ENCODE peak calls at places on chromosomes 3 and 15, in eight cellular contexts. W is upper lobe of right lung, Z is suprapubic skin, E is left ventricle myocardium inferior, Q is astrocyte, N is sigmoid colon, K is OCI-LY7, V is fibroblast of lung. R is an unnamed sample. For H3K9me3, the result is how much of the 10 kb centered on the place peaks cover.

GRCh38 chr3:188389711-188390346 is 235.9 kb downstream of the LPP start:
- DNase-seq in W (no peak), Z (no peak), E (peak), Q (no peak), N (peak), K (peak), V (no peak), R (no peak)

GRCh38 chr3:190205739-190206138 is 85.0 kb upstream of the P3H2 start:
- DNase-seq in W (no peak), Z (no peak), E (no peak), Q (peak), N (no peak), K (no peak), V (peak), R (no peak)

GRCh38 chr3:66598168-66598567 is 97.3 kb upstream of the LRIG1 start:
- DNase-seq in W (no peak), Z (no peak), E (no peak), Q (peak), N (no peak), K (no peak), V (peak), R (no peak)

GRCh38 chr3:141707741-141708203 is 30.3 kb upstream of the RNF7 start:
- DNase-seq in W (no peak), Z (no peak), E (no peak), Q (peak), N (no peak), K (no peak), V (peak), R (no peak)

GRCh38 chr3:65338571-65338970 is 650.8 kb upstream of the ADAMTS9 start:
- DNase-seq in W (no peak), Z (no peak), E (no peak), Q (peak), N (no peak), K (no peak), V (peak), R (no peak)

GRCh38 chr3:107065094-107065861 is 312.0 kb upstream of the CCDC54 start:
- DNase-seq in W (no peak), Z (no peak), E (no peak), Q (no peak), N (no peak), K (no peak), V (peak), R (no peak)

GRCh38 chr3:89059201-89059600 is 48.2 kb upstream of the EPHA3 start:
- DNase-seq in W (no peak), Z (no peak), E (no peak), Q (peak), N (no peak), K (no peak), V (peak), R (no peak)

GRCh38 chr3:90069748-90070147 is 962.3 kb downstream of the EPHA3 start:
- DNase-seq in W (no peak), Z (no peak), E (no peak), Q (peak), N (no peak), K (no peak), V (peak), R (no peak)

GRCh38 chr15:58616171-58616570 is 133.3 kb downstream of the ADAM10 start:
- DNase-seq in W (no peak), Z (no peak), E (no peak), Q (no peak), N (no peak), K (no peak), V (no peak), R (no peak)

GRCh38 chr15:79282371-79283251 is at the start of gene ANKRD34C:
- DNase-seq in W (no peak), Z (no peak), E (no peak), Q (no peak), N (no peak), K (no peak), V (no peak), R (peak)

GRCh38 chr15:59751552-59752413 is 62.7 kb upstream of the BNIP2 start:
- DNase-seq in W (no peak), Z (no peak), E (no peak), Q (no peak), N (no peak), K (peak), V (no peak), R (no peak)

GRCh38 chr15:95439812-95440380 is 890.6 kb upstream of the NR2F2 start:
- DNase-seq in W (no peak), Z (no peak), E (no peak), Q (peak), N (no peak), K (no peak), V (peak), R (no peak)

GRCh38 chr3:43627360-43627759 is 5.5 kb upstream of the ANO10 start:
- DNase-seq in W (no peak), Z (no peak), E (no peak), Q (no peak), N (no peak), K (no peak), V (no peak), R (no peak)

GRCh38 chr3:195546130-195546560 is 3.0 kb upstream of the PPP1R2 start:
- DNase-seq in W (no peak), Z (no peak), E (no peak), Q (peak), N (peak), K (no peak), V (peak), R (peak)

GRCh38 chr3:23494967-23495366 is 291.8 kb downstream of the UBE2E2 start:
- DNase-seq in W (no peak), Z (no peak), E (no peak), Q (no peak), N (no peak), K (no peak), V (no peak), R (no peak)

GRCh38 chr15:91099616-91100560 is at the start of gene SV2B:
- DNase-seq in W (no peak), Z (no peak), E (peak), Q (peak), N (no peak), K (no peak), V (peak), R (peak)

GRCh38 chr3:197880361-197881339 is 69.3 kb upstream of the RPL35A start:
- DNase-seq in W (no peak), Z (no peak), E (no peak), Q (no peak), N (no peak), K (no peak), V (no peak), R (no peak)

GRCh38 chr3:174162550-174162949 is 696.6 kb upstream of the NAALADL2 start:
- DNase-seq in W (no peak), Z (no peak), E (no peak), Q (no peak), N (no peak), K (no peak), V (peak), R (no peak)

GRCh38 chr3:53170325-53171108 is 9.5 kb downstream of the PRKCD start:
- DNase-seq in W (peak), Z (no peak), E (no peak), Q (no peak), N (no peak), K (peak), V (no peak), R (no peak)

GRCh38 chr15:60838206-60838605 is 359.3 kb upstream of the ICE2 start:
- DNase-seq in W (no peak), Z (no peak), E (no peak), Q (no peak), N (no peak), K (no peak), V (no peak), R (no peak)

GRCh38 chr3:125023833-125024560 is 31.8 kb downstream of the HEG1 start:
- DNase-seq in W (no peak), Z (no peak), E (no peak), Q (no peak), N (no peak), K (no peak), V (no peak), R (no peak)

GRCh38 chr15:62209322-62209721 is 44.2 kb upstream of the C2CD4B start:
- DNase-seq in W (no peak), Z (no peak), E (no peak), Q (no peak), N (no peak), K (no peak), V (no peak), R (no peak)

GRCh38 chr15:41882689-41883483 is 11.0 kb downstream of the SPTBN5 start:
- DNase-seq in W (no peak), Z (no peak), E (no peak), Q (no peak), N (no peak), K (peak), V (no peak), R (no peak)

GRCh38 chr15:89665449-89666146 is 10.3 kb upstream of the KIF7 start:
- DNase-seq in W (peak), Z (no peak), E (peak), Q (peak), N (peak), K (no peak), V (peak), R (no peak)

DNA sequence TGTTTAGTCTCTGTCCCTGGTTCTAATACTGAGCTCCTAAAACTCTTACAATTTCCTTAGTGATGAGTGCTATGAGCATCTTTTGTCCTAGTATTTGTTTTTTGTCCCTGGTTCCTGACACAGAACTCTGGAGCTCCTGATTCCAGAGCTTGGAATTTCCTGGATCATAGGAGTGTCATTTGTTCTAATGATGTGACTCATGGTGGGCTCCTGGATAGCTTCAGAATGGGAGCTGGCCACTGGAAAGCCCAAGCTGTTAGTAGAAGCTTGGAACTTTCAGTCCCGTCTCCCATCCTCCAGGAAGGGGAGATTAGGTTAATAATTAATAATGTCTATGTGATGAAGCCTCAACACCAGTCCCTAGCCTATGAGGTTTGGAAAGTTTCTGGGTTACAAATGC is 98.2 kb downstream of the CNTN6 start:
- DNase-seq in W (no peak), Z (no peak), E (no peak), Q (peak), N (no peak), K (no peak), V (peak), R (no peak)
- H3K9me3 ChIP-seq in W (under half), Z (under half), E (under half), Q (under half), N (under half), K (under half), V (under half), R (under half)

DNA sequence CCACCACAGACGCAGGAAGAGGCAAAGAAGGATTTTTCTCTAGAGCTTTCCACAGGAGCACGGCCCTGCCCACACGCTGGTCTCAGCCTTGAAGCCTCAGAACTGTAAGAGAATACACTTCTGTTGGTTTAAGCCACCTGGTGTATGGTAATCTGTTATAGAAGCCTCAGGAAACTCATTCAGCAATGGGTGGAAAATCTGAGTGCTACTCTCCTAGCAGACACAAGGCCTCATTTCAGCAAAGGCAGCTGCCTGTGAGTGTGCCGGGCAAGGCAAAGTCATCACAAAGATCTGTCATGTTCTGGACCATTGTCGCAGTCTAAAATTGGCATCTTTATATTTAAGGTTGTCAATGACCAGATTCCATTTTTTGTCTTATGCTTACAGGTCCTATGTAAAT is 31.0 kb downstream of the ATP10A start:
- DNase-seq in W (no peak), Z (no peak), E (no peak), Q (peak), N (no peak), K (peak), V (peak), R (no peak)
- TF ChIP-seq CTCF in W (no peak), Z (no peak), E (no peak), Q (no peak), N (no peak), K (no peak), V (no peak), R (no peak)

DNA sequence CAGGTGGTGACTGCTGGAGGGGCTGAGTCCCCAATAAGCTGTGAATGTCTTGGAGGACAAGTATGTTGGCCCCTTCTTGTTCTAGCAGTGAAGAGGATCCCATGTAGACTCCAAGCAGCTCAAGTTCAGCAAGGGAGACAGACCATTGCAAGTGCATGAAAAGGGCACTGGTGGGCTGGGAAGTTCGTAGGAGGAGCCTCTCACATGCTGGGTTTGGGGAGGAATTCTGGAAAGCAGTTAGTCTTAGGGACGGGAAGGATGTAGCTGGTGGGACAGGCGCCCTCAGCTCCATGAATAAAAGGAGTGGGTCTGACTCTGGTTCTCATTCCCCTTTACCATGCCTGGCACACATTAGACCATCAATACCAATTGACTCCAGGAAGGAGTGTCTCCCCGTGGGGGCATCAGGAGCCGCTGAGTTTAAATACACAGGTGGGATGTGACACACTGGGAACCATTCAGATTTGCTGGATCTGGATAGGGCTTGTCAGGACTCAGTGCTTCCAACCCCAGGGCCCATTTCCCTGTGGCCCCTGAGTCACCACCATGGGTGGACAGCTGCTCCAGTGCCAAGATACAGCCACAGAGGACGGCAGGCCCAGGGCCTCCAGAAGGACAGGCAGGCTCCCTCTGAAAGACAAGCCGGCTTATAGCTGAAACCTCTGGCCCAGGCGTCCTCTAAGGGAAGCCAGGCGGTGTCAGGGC is 554 bp upstream of the XYLB start:
- DNase-seq in W (no peak), Z (no peak), E (no peak), Q (no peak), N (no peak), K (no peak), V (peak), R (no peak)
- H3K4me3 ChIP-seq in W (peak), Z (peak), E (peak), Q (no peak), N (peak), K (peak), V (no peak), R (peak)

GRCh38 chr3:172279974-172280373 is 168.3 kb downstream of the GHSR start:
- DNase-seq in W (no peak), Z (no peak), E (no peak), Q (no peak), N (no peak), K (no peak), V (no peak), R (no peak)

GRCh38 chr3:172280406-172281051 is 167.7 kb downstream of the GHSR start:
- DNase-seq in W (no peak), Z (no peak), E (no peak), Q (peak), N (no peak), K (no peak), V (peak), R (no peak)

GRCh38 chr3:172282850-172283249 is 165.4 kb downstream of the GHSR start:
- DNase-seq in W (no peak), Z (no peak), E (no peak), Q (no peak), N (no peak), K (no peak), V (no peak), R (no peak)

GRCh38 chr3:172283848-172284357 is 164.4 kb downstream of the GHSR start:
- DNase-seq in W (no peak), Z (no peak), E (no peak), Q (no peak), N (no peak), K (no peak), V (no peak), R (no peak)

GRCh38 chr3:172281884-172282283 is 166.4 kb downstream of the GHSR start:
- DNase-seq in W (no peak), Z (no peak), E (no peak), Q (no peak), N (no peak), K (no peak), V (no peak), R (no peak)
- H3K9me3 ChIP-seq in W (under half), Z (under half), E (under half), Q (under half), N (under half), K (under half), V (under half), R (under half)

DNA sequence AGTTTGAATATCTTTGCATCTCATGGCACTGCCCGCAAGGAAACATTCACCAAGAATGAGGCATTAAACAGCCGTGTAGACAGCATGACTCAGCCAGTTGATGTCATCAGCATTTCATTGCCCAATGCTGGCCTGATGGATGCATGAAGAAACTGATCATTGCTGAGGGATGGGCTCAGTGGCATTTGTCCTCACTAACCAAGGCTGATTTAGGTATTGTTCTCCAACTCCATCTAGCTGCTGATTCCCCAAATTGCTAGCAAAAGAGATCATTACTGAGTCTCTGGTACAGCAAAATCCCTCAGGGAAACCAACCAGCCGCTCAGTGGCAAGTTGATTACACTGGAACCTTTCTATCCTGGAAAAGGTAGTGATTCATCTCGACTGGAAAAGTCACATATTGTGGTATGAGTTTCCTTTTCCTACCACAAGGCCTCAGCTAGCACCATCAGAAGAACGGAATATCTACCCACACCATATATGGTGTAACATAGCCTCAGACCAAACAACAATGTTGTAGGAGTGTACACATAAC is 186.5 kb upstream of the GAP43 start:
- DNase-seq in W (no peak), Z (no peak), E (no peak), Q (peak), N (no peak), K (no peak), V (peak), R (peak)
- TF ChIP-seq CTCF in W (no peak), Z (no peak), E (peak), Q (peak), N (no peak), K (no peak), V (peak), R (peak)

GRCh38 chr3:19899264-19899663 is 34.8 kb downstream of the EFHB start:
- DNase-seq in W (no peak), Z (no peak), E (no peak), Q (no peak), N (no peak), K (no peak), V (no peak), R (no peak)

GRCh38 chr3:19901337-19901736 is 32.7 kb downstream of the EFHB start:
- DNase-seq in W (no peak), Z (no peak), E (no peak), Q (no peak), N (no peak), K (no peak), V (no peak), R (no peak)

GRCh38 chr3:19898725-19899124 is 35.3 kb downstream of the EFHB start:
- DNase-seq in W (no peak), Z (no peak), E (no peak), Q (peak), N (no peak), K (no peak), V (peak), R (no peak)

GRCh38 chr3:19903649-19904048 is 30.4 kb downstream of the EFHB start:
- DNase-seq in W (no peak), Z (no peak), E (no peak), Q (no peak), N (no peak), K (no peak), V (no peak), R (no peak)

GRCh38 chr3:19901918-19902317 is 32.1 kb downstream of the EFHB start:
- DNase-seq in W (no peak), Z (no peak), E (no peak), Q (no peak), N (no peak), K (no peak), V (no peak), R (no peak)
- H3K4me3 ChIP-seq in W (no peak), Z (no peak), E (no peak), Q (no peak), N (no peak), K (no peak), V (no peak), R (no peak)

GRCh38 chr3:21326704-21327103 is 424.3 kb downstream of the ZNF385D start:
- DNase-seq in W (no peak), Z (no peak), E (no peak), Q (peak), N (no peak), K (no peak), V (peak), R (no peak)

GRCh38 chr3:21330293-21330692 is 420.7 kb downstream of the ZNF385D start:
- DNase-seq in W (no peak), Z (no peak), E (no peak), Q (no peak), N (no peak), K (no peak), V (peak), R (no peak)

GRCh38 chr3:21328982-21329381 is 422.0 kb downstream of the ZNF385D start:
- DNase-seq in W (no peak), Z (no peak), E (no peak), Q (no peak), N (no peak), K (no peak), V (no peak), R (no peak)

GRCh38 chr3:21331321-21331720 is 419.7 kb downstream of the ZNF385D start:
- DNase-seq in W (no peak), Z (no peak), E (no peak), Q (no peak), N (no peak), K (no peak), V (peak), R (no peak)
- H3K9me3 ChIP-seq in W (under half), Z (under half), E (under half), Q (under half), N (under half), K (under half), V (under half), R (under half)

R was measured in RWPE2.